ENCODE peak calls at places on chromosome 13, in four cellular contexts. E, N, F and P are unnamed samples.

GRCh38 chr13:110116072-110116487 is 190.9 kb downstream of the COL4A1 start:
- DNase-seq in F (peak), N (peak), E (peak), P (no peak)

GRCh38 chr13:20395061-20395916 is 130.4 kb downstream of the CRYL1 start:
- DNase-seq in E (no peak), N (no peak), F (no peak), P (no peak)

GRCh38 chr13:49023441-49023840 is 47.7 kb downstream of the FNDC3A start:
- DNase-seq in E (no peak), N (no peak), F (peak), P (no peak)

GRCh38 chr13:112574476-112575294 is 13.3 kb downstream of the TUBGCP3 start:
- DNase-seq in N (no peak), F (no peak), E (no peak), P (no peak)

GRCh38 chr13:40986328-40986856 is 32.7 kb downstream of the ELF1 start:
- DNase-seq in F (no peak), E (peak), N (no peak), P (no peak)

GRCh38 chr13:92175330-92175729 is 776.9 kb downstream of the GPC5 start:
- DNase-seq in E (peak), F (no peak), N (peak), P (peak)

GRCh38 chr13:79287994-79288795 is 117.9 kb downstream of the RBM26 start:
- DNase-seq in E (no peak), F (no peak), N (no peak), P (no peak)

GRCh38 chr13:99871249-99871898 is 100.2 kb downstream of the ZIC5 start:
- DNase-seq in E (no peak), F (no peak), N (no peak), P (peak)

GRCh38 chr13:110276553-110276950 is 30.4 kb downstream of the COL4A1 start:
- DNase-seq in E (no peak), F (no peak), N (no peak), P (no peak)

GRCh38 chr13:114073881-114074551 is 58.4 kb downstream of the RASA3 start:
- DNase-seq in F (no peak), E (no peak), N (no peak), P (no peak)

GRCh38 chr13:27309967-27310598 is 39.5 kb downstream of the RASL11A start:
- DNase-seq in E (no peak), F (peak), N (no peak), P (no peak)

GRCh38 chr13:49625392-49626137 is 2.7 kb upstream of the ARL11 start:
- DNase-seq in N (no peak), E (peak), F (no peak), P (no peak)

GRCh38 chr13:49690133-49690989 is 925 bp downstream of the EBPL start:
- DNase-seq in F (no peak), N (peak), E (peak), P (peak)

GRCh38 chr13:94620286-94620896 is 18.7 kb downstream of the GPR180 start:
- DNase-seq in N (peak), E (peak), F (peak), P (peak)

GRCh38 chr13:41554626-41555386 is 97.5 kb downstream of the RGCC start:
- DNase-seq in N (no peak), F (no peak), E (no peak), P (no peak)

GRCh38 chr13:39910041-39910440 is 254.6 kb downstream of the COG6 start:
- DNase-seq in F (no peak), E (no peak), N (no peak), P (no peak)

GRCh38 chr13:52695856-52696255 is 43.2 kb downstream of the SUGT1 start:
- DNase-seq in N (no peak), E (peak), F (no peak), P (no peak)

GRCh38 chr13:27270594-27271520 is at the start of gene RASL11A:
- DNase-seq in E (peak), N (peak), F (peak), P (peak)

GRCh38 chr13:19181621-19182485 is at the start of gene TUBA3C:
- DNase-seq in N (peak), F (no peak), E (no peak), P (no peak)

GRCh38 chr13:32791545-32792172 is 205.4 kb downstream of the PDS5B start:
- DNase-seq in E (peak), N (no peak), F (no peak), P (no peak)

GRCh38 chr13:114149774-114150740 is 17.6 kb upstream of the RASA3 start:
- DNase-seq in F (no peak), N (no peak), E (no peak), P (peak)

GRCh38 chr13:70108276-70108845 is at the start of gene KLHL1:
- DNase-seq in N (peak), E (no peak), F (no peak), P (no peak)

GRCh38 chr13:74715718-74716117 is 581.5 kb upstream of the KLF12 start:
- DNase-seq in E (no peak), F (no peak), N (no peak), P (no peak)

GRCh38 chr13:90618133-90618532 is 729.4 kb upstream of the MIR17HG start:
- DNase-seq in N (no peak), E (no peak), F (no peak), P (peak)

GRCh38 chr13:28584873-28585317 is 74.0 kb upstream of the POMP start:
- DNase-seq in N (no peak), E (no peak), F (no peak), P (no peak)

GRCh38 chr13:40993987-40994386 is 25.1 kb downstream of the ELF1 start:
- DNase-seq in E (no peak), N (no peak), F (peak), P (peak)

GRCh38 chr13:94967183-94968039 is 255.1 kb upstream of the SOX21 start:
- DNase-seq in E (no peak), F (no peak), N (peak), P (no peak)

GRCh38 chr13:93529961-93530360 is 303.4 kb downstream of the GPC6 start:
- DNase-seq in E (no peak), F (no peak), N (no peak), P (no peak)

GRCh38 chr13:100176781-100177389 is 88.0 kb downstream of the PCCA start:
- DNase-seq in E (no peak), N (peak), F (no peak), P (no peak)

GRCh38 chr13:58619396-58620113 is 988.0 kb downstream of the PCDH17 start:
- DNase-seq in E (no peak), F (no peak), N (peak), P (no peak)

DNA sequence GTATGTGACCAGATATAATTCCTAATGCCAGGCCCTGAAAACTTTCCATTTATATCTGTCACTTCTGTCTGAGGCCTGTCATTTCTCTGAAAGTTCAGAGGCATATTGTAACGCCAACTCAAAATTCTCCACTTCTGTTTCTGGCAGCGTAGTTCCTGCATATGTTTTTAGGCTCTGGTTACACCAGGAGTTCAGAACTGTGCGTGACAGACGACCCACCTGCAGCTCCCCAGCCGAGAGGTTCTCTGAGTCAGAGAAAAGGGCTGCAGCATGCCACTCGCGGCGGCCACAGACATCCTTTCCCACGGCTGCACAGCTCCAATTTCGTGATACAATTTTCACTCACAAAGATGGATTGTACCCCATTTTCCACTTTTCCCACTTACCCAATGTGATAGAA is 308.3 kb downstream of the LIG4 start:
- DNase-seq in N (no peak), E (no peak), F (no peak), P (no peak)
- TF ChIP-seq JUND in N (no peak), E (no peak), F (no peak), P (no peak)

GRCh38 chr13:29952245-29952644 is 101.8 kb upstream of the UBL3 start:
- DNase-seq in N (no peak), E (no peak), F (no peak), P (no peak)

GRCh38 chr13:29956771-29957170 is 106.4 kb upstream of the UBL3 start:
- DNase-seq in E (no peak), N (peak), F (no peak), P (no peak)

GRCh38 chr13:29954082-29955043 is 103.9 kb upstream of the UBL3 start:
- DNase-seq in F (no peak), N (no peak), E (no peak), P (no peak)

GRCh38 chr13:29953542-29953941 is 103.1 kb upstream of the UBL3 start:
- DNase-seq in N (no peak), F (no peak), E (no peak), P (no peak)

DNA sequence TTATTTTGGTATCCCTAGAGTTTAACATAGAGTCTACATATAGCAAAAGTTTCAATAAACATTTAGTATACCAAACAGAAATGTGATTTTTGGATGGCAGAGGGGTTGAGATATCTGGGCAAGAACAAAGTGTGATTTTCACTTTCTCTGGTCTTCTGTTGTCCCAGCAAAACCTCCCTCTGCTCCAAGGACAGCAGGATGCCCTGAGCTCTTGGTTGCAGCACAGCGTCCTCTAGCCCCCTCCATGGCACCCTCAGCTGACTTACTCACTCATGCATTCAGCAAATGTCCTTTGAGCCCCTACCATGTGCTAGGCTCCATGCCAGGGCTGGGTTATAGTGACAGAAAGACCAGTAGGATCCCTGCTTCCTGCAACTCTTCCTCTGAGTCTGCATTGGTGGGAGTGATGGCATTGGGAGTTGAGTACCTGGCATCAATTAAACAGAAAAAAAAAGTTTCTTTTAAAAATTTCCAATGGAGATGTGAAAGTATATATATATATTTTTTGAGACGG is 104.8 kb upstream of the UBL3 start:
- DNase-seq in F (no peak), N (no peak), E (no peak), P (no peak)
- TF ChIP-seq JUND in F (no peak), N (no peak), E (no peak), P (no peak)

GRCh38 chr13:25659091-25659502 is 287.3 kb downstream of the ATP8A2 start:
- DNase-seq in N (no peak), E (no peak), F (no peak), P (no peak)
- TF ChIP-seq JUND in N (no peak), E (no peak), F (no peak), P (peak)

GRCh38 chr13:44906230-44906629 is 83.0 kb downstream of the NUFIP1 start:
- DNase-seq in F (no peak), E (no peak), N (no peak), P (no peak)

GRCh38 chr13:44908266-44908665 is 81.0 kb downstream of the NUFIP1 start:
- DNase-seq in F (no peak), E (no peak), N (no peak), P (no peak)

GRCh38 chr13:44908712-44909111 is 80.6 kb downstream of the NUFIP1 start:
- DNase-seq in F (no peak), N (no peak), E (no peak), P (no peak)

GRCh38 chr13:44904982-44905381 is 84.3 kb downstream of the NUFIP1 start:
- DNase-seq in F (no peak), E (no peak), N (no peak), P (no peak)

DNA sequence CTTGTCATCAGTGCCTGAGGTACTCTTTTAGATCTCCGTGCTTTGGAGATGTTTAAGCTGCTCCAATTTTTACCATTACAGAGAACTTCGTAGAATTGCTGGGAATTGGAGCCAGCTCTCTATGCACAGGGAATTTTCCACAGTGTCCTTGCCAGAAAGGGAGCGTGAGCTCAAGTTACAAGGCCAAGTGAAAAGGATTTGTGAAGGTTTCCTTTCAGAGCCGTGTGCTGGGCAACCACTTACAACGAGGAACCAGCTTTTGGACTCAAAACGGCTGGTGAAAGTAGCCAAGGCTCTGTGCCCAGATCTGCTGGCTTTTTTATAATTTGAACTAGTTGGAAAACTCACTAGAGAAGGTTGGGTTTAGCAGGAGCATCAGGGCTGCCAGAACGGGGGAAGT is 82.5 kb downstream of the NUFIP1 start:
- DNase-seq in F (no peak), E (no peak), N (no peak), P (no peak)
- TF ChIP-seq JUND in F (no peak), E (no peak), N (no peak), P (no peak)

DNA sequence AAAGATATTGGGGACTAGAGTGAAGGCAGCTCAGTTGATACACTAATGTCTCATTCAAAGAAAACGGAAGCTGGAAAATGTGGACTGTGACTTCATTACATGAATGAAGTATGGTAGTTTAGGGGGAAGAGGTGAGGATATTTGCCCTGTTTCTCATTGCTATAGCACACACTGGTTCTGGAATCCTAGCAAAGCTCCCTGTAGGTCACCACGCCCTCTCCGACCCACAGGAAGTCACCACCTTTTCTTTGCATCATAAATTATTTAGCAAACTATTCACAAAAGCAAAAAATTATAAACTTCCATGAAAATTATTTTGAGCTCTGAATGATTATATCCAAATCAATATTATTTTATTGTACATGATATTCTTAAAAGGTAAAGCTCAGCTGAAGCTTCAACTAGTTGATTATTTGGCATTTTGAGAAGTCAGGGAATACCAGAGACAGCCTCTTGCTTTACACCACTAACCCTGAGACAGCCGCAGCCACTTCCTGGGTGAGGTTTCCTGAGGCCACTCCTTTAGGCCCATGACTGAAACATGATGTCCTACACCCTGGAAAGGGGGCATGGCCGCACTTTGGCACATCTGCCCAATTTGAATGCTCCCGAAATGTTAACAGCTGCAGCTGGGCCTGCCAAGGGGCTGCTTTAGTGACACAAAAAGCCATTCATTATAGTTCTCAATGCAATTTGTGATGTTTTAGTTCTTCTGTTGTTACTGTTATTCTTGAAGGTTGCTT is 50.0 kb upstream of the WDFY2 start:
- DNase-seq in E (no peak), F (no peak), N (no peak), P (no peak)
- TF ChIP-seq JUND in E (no peak), F (no peak), N (no peak), P (no peak)